ENCODE peak calls at places on chromosome 5, in six cellular contexts. R is HepG2, Y is GM12878, E is HCT116, S is SK-N-SH, N is K562. P is an unnamed sample.

GRCh38 chr5:113269023-113269997 is 165.5 kb downstream of the TSSK1B start:
- DNase-seq in R (no peak), Y (no peak), E (no peak), S (no peak), N (no peak), P (no peak)

GRCh38 chr5:105288946-105289345 is 1726.4 kb upstream of the NUDT12 start:
- DNase-seq in R (no peak), Y (no peak), E (no peak), S (no peak), N (no peak), P (no peak)

GRCh38 chr5:75961814-75962213 is 121.4 kb upstream of the SV2C start:
- DNase-seq in R (no peak), Y (no peak), E (no peak), S (no peak), N (no peak), P (no peak)

GRCh38 chr5:173888473-173889135 is 455 bp downstream of the CPEB4 start:
- DNase-seq in R (no peak), Y (no peak), E (no peak), S (peak), N (peak), P (no peak)

GRCh38 chr5:3050863-3051262 is 299.4 kb upstream of the IRX2 start:
- DNase-seq in R (no peak), Y (no peak), E (no peak), S (no peak), N (no peak), P (no peak)

GRCh38 chr5:127029513-127030258 is 672 bp downstream of the MARCHF3 start:
- DNase-seq in R (peak), Y (no peak), E (peak), S (peak), N (peak), P (no peak)

GRCh38 chr5:14351086-14351661 is 208.0 kb downstream of the TRIO start:
- DNase-seq in R (no peak), Y (no peak), E (no peak), S (no peak), N (no peak), P (no peak)

GRCh38 chr5:6859951-6860638 is 146.9 kb downstream of the TENT4A start:
- DNase-seq in R (no peak), Y (no peak), E (no peak), S (no peak), N (no peak), P (no peak)

GRCh38 chr5:135154961-135155360 is 120.9 kb upstream of the PITX1 start:
- DNase-seq in R (no peak), Y (no peak), E (no peak), S (no peak), N (no peak), P (no peak)

GRCh38 chr5:96254980-96255681 is 177.9 kb downstream of the PCSK1 start:
- DNase-seq in R (no peak), Y (no peak), E (no peak), S (no peak), N (no peak), P (peak)

GRCh38 chr5:73215525-73215890 is 42.5 kb downstream of the TMEM174 start:
- DNase-seq in R (no peak), Y (no peak), E (no peak), S (no peak), N (no peak), P (no peak)

GRCh38 chr5:63726491-63726890 is 235.8 kb downstream of the HTR1A start:
- DNase-seq in R (no peak), Y (no peak), E (no peak), S (no peak), N (no peak), P (no peak)

DNA sequence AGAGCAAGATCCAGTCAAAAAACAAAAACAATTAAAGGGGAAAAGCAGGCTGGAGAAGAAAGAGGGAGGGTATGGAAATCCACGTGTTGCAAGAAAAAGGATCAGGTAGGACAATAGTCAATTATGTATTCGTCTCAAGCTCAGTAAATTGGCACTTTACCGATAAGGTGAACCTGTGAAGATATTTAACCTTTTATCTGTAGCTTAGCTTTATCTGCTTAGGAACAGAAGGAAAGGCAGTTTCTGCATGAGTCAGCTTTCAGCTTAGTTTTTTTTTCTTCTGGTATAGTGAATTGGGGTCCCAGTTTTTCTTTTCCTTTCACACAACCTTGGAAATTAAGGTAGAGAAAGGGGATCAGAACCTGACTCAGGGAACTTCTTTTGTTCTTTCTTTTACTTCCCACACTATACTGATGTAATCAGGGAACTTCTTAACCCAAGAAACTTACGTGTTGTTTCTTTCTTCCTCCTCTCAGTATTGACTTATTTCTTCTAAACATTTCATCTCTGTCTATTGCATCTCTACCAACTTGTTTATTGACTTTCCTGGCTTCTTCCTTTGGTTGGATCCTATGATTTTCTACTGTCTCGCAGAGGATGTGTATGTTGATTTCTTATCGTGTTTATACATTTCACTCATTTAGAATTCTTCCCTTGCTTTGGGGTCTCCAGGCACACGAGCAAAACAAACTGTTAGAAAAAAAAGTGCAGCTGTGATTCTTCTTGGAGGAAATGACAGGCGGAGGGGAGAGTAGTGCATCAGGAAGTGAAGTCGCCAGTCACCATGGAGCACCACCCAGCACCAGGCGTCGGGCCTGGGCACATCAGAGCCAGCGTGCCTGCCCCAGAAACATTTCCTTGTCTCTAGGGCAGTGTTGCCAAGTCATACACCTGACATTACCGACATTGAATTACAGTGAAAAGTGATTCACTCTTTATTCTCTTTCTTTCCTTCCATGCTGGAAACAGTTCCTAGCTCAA is 123.0 kb upstream of the LHFPL2 start:
- DNase-seq in R (no peak), Y (no peak), E (no peak), S (no peak), N (peak), P (no peak)
- TF ChIP-seq SIN3A in R (no peak), Y (no peak), E (no peak), S (no peak), N (no peak), P (no peak)

GRCh38 chr5:132428811-132429440 is 59.4 kb downstream of the SLC22A5 start:
- DNase-seq in R (no peak), Y (no peak), E (no peak), S (no peak), N (no peak), P (no peak)

GRCh38 chr5:132428147-132428482 is 58.6 kb downstream of the SLC22A5 start:
- DNase-seq in R (no peak), Y (no peak), E (no peak), S (no peak), N (no peak), P (no peak)

GRCh38 chr5:132425975-132426524 is 56.5 kb downstream of the SLC22A5 start:
- DNase-seq in R (no peak), Y (no peak), E (no peak), S (no peak), N (no peak), P (no peak)

GRCh38 chr5:132426525-132427138 is 57.1 kb downstream of the SLC22A5 start:
- DNase-seq in R (peak), Y (no peak), E (no peak), S (peak), N (peak), P (no peak)

DNA sequence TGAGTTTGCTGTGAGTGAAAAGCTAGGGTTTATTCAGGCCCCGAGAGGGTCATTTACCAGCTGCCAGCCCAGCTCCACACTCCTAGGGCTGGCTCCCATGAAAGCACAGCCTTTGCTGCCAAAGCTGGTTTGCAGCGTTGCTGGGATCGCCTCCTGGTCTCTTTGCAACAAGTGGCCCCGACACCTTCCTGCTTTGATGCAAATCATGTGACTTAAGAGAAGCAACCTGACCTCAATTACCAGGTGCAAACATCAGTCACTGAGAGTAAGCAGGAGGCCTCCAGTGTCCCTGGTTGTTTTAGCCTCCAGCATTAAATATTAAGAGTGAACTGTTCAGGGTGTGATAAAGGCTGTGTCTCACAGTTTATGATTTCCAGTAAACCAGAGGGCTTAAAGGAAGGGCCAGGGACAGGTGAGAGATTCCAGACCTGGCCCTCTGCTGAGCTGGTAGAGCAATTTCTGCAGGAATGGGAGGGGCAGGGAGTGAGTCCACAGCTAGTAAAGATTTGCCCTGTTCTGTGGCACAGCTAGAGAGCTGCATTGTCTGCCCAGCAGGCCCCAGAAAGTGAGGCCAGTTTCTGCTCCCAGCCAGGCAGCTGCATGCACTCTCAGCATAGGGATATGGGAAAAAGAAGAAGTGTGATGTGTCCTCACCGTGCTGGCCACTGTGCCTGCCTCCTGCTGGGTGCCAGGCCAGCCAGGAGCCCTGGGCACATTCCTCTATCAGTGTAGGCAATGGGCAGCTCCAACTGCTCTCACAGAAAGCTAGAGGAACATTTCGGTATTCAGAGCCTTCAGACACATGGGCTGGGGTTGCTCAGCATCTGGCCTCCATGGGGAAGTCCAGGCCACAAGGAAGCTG is 58.0 kb downstream of the SLC22A5 start:
- DNase-seq in R (no peak), Y (no peak), E (no peak), S (peak), N (no peak), P (no peak)
- TF ChIP-seq POLR2AphosphoS5 in R (no peak), Y (no peak), E (no peak), S (no peak), N (no peak), P (no peak)

DNA sequence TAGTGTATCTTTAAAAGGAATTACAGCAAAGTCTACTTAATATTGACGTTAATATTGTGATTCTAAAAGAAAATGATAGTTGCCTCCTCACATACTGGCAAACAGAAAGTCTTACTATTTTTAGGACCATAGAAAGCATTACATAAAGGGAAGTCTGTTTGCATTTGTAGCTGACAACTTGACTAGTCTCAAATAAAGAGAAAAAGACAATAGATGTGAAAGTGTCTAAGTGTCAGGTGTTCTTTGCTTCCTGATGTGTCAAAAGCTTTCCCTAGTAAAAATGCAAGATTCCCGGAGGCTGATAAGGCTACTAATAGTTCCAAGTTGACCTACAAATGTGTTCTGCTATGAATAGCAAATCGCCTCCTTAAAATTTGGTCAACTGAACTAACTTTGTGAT is 259.7 kb downstream of the CDH10 start:
- DNase-seq in R (no peak), Y (no peak), E (no peak), S (no peak), N (no peak), P (no peak)
- TF ChIP-seq REST in R (no peak), Y (no peak), E (no peak), S (no peak), N (no peak), P (no peak)

DNA sequence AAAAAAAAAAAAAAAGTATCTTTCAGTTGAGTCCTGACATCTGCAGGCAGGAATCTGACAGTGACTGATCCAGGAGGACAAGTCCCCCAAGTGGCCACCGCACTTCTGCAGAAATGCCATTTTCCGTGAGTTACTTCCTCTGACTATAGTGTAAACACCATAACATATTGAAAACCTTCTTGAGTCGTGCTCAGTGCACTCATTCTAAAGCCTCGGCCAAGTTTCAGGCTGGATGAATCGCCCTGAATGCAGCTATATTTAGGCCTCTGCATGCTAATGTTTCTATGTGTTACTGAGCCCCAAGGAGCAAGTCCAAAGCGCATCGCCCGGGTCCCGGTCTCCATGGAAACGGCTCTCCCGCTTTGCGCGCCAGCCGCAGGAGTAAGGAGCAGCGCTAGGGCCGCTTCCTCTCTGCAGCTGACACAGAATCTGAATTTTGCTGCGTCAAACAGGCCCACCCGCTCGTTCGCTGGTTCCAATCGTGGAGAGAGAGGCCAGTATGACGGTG is 335.4 kb downstream of the MSX2 start:
- DNase-seq in R (peak), Y (no peak), E (peak), S (peak), N (no peak), P (no peak)
- TF ChIP-seq SIN3A in R (no peak), Y (no peak), E (no peak), S (no peak), N (no peak), P (no peak)

DNA sequence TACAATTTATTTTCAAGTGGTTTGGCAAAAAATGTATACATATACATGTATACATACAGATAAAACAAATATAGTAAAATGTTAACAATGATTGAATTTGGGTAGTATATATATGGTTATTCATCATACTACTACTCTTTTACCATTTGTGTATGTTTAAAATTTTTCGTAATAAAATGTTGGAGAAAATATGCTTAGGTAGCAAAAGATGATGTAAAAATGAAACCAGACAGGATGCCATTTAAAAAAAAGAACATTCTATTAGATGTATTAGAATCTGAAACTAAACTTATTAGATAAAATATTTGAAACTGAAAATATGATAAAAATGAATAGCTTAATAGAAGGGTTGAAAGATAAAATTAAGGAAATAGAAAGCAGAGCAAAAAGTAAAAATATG is 144.9 kb upstream of the FER start:
- DNase-seq in R (no peak), Y (no peak), E (no peak), S (no peak), N (no peak), P (no peak)
- TF ChIP-seq POLR2AphosphoS5 in R (no peak), Y (no peak), E (no peak), S (no peak), N (no peak), P (no peak)

GRCh38 chr5:83430130-83431010 is 41.2 kb upstream of the VCAN start:
- DNase-seq in R (peak), Y (peak), E (peak), S (peak), N (peak), P (peak)
- TF ChIP-seq REST in R (no peak), Y (no peak), E (no peak), S (no peak), N (no peak), P (no peak)

GRCh38 chr5:149056611-149057165 is 6.2 kb downstream of the SH3TC2 start:
- DNase-seq in R (no peak), Y (no peak), E (no peak), S (no peak), N (no peak), P (no peak)
- TF ChIP-seq SIN3A in R (no peak), Y (no peak), E (no peak), S (no peak), N (no peak), P (no peak)